ENCODE peak calls at places on chromosomes 16 and 17, in five cellular contexts. Z is natural killer cell, X is right atrium auricular region, V is right lobe of liver, P is A549. D is an unnamed sample.

GRCh38 chr16:76837872-76838271 is 353.1 kb upstream of the MON1B start:
- DNase-seq in P (no peak), V (no peak), Z (no peak), X (no peak), D (no peak)

GRCh38 chr17:19386974-19387920 is at the start of gene MFAP4:
- DNase-seq in P (no peak), X (peak), Z (no peak), V (no peak), D (no peak)

GRCh38 chr17:3894927-3895343 is 2.1 kb upstream of the CAMKK1 start:
- DNase-seq in P (peak), V (no peak), Z (no peak), X (no peak), D (no peak)

GRCh38 chr16:79601092-79601977 is 798 bp upstream of the MAF start:
- DNase-seq in Z (peak), P (peak), V (peak), X (peak), D (peak)

GRCh38 chr16:10526962-10527361 is 53.4 kb downstream of the EMP2 start:
- DNase-seq in X (no peak), P (no peak), V (no peak), Z (no peak), D (no peak)

GRCh38 chr16:13098536-13098935 is 197.1 kb downstream of the SHISA9 start:
- DNase-seq in V (no peak), X (no peak), P (no peak), Z (no peak), D (no peak)

GRCh38 chr16:84396537-84397008 is 28.2 kb downstream of the ATP2C2 start:
- DNase-seq in V (no peak), X (no peak), Z (no peak), P (peak), D (no peak)

GRCh38 chr16:17261197-17261858 is 209.4 kb downstream of the XYLT1 start:
- DNase-seq in Z (no peak), P (no peak), X (no peak), V (no peak), D (no peak)

GRCh38 chr16:59905628-59906027 is 1171.5 kb upstream of the GOT2 start:
- DNase-seq in Z (no peak), X (no peak), V (no peak), P (peak), D (no peak)

GRCh38 chr16:14249291-14250032 is 178.3 kb downstream of the MRTFB start:
- DNase-seq in Z (peak), V (no peak), P (peak), X (peak), D (peak)

GRCh38 chr17:14297161-14297851 is 3.6 kb upstream of the HS3ST3B1 start:
- DNase-seq in X (no peak), P (peak), V (peak), Z (peak), D (peak)
- TF ChIP-seq CTCF in X (peak), P (peak), V (peak), Z (no peak), D (peak)

GRCh38 chr17:73249700-73250099 is 12.0 kb downstream of the CPSF4L start:
- DNase-seq in Z (no peak), X (no peak), P (no peak), V (no peak), D (no peak)

GRCh38 chr17:73248532-73248931 is 13.1 kb downstream of the CPSF4L start:
- DNase-seq in V (no peak), P (no peak), Z (no peak), X (no peak), D (no peak)

GRCh38 chr17:73251871-73252270 is 9.8 kb downstream of the CPSF4L start:
- DNase-seq in X (no peak), V (no peak), Z (no peak), P (no peak), D (no peak)

GRCh38 chr17:73250851-73251640 is 10.6 kb downstream of the CPSF4L start:
- DNase-seq in X (no peak), V (no peak), Z (no peak), P (no peak), D (no peak)

DNA sequence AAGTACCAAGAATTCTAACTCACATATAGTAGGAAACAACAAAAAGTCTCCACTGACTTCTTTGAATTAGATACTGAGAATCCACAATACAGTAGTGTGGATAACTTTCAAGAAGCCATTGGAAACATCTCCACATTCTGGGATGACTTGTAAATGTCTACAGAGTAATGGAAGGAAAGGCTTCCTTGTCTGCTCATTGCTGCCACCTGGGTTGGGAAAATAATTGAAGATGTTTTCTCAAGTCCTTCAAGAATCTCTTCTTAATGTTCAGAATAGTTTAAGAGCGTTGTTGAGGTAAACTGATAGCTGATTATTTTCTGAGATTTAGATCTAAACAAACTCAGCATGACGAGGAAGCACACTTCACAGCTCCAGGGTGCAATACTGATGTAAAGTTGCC is 14.0 kb downstream of the CPSF4L start:
- DNase-seq in X (no peak), V (no peak), Z (no peak), P (peak), D (no peak)
- TF ChIP-seq CTCF in X (no peak), V (peak), Z (no peak), P (peak), D (no peak)

GRCh38 chr17:79164408-79164807 is 89.8 kb downstream of the ENGASE start:
- DNase-seq in V (no peak), P (no peak), X (no peak), Z (no peak), D (no peak)
- TF ChIP-seq CTCF in V (no peak), P (no peak), X (no peak), Z (no peak), D (no peak)

GRCh38 chr16:6360641-6361040 is 972.0 kb upstream of the RBFOX1 start:
- DNase-seq in V (no peak), Z (no peak), X (no peak), P (no peak), D (no peak)
- TF ChIP-seq CTCF in V (no peak), Z (no peak), X (no peak), P (no peak), D (peak)

GRCh38 chr17:29595107-29595942 is 2.4 kb downstream of the ANKRD13B start:
- DNase-seq in P (no peak), V (no peak), Z (no peak), X (no peak), D (no peak)

GRCh38 chr17:29592850-29593545 is at the start of gene ANKRD13B:
- DNase-seq in X (no peak), V (no peak), P (peak), Z (no peak), D (no peak)

GRCh38 chr17:29593546-29594440 is 861 bp downstream of the ANKRD13B start:
- DNase-seq in P (peak), V (no peak), Z (no peak), X (no peak), D (no peak)

GRCh38 chr17:29595943-29596774 is 3.2 kb downstream of the ANKRD13B start:
- DNase-seq in Z (no peak), V (no peak), P (no peak), X (no peak), D (no peak)

DNA sequence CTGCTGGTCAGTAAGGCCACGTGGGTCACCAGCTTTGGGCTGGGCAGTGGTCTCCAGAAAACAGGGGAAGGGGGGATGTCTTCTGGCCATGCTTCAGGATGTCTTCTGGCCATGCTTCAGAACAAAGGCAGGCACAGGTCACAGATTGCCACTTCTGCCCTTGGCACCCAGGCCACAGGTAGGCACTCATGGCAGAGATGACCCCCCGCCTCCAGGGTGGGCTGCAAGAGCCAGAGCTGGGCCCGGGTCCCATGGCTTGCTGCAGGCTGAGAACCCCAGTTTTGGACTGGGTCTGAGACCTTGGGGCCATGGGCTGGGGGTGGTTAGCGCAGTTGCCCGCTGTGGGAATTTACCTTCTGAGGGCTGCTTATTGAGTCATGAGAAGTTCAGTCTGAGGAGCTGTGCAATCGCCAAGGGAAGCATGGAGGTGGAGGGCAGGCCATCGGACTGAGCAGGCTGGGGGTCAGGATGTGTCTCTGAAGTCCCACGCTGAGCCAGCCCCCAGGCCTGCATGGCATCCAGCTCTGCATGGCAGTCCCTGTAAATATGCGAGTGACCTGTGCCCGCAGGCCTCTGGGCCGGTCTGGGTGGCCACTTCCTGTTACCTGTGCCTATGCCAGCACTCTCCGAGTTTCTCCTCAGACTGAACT is 1.6 kb downstream of the ANKRD13B start:
- DNase-seq in V (no peak), X (no peak), Z (no peak), P (no peak), D (no peak)
- TF ChIP-seq CTCF in V (no peak), X (no peak), Z (no peak), P (no peak), D (no peak)

DNA sequence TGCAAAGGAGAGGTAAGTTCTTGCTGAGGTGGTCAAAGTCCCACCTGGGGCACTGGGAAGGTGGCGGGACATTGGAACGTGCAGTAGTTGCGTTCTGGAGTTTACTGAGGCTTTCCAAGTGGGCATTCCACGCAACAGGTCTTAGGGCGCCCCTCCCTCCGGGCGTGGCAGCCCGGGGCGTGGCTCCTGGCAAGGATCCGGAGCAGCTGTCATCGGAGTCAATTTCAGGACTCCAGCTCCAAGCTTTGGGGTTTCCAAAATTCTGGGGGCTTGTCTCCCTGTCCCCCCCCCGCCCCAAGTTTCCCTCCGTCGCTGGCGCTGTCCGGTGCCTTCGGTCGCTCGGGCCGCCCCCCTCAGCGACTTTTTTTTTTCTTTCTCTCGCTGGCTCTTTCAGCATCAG is 43.1 kb upstream of the AMZ2 start:
- DNase-seq in X (no peak), V (no peak), Z (no peak), P (no peak), D (no peak)
- TF ChIP-seq CTCF in X (no peak), V (no peak), Z (no peak), P (no peak), D (no peak)

GRCh38 chr17:17784599-17785264 is 52.1 kb downstream of the SREBF1 start:
- DNase-seq in V (no peak), Z (no peak), P (peak), X (no peak), D (no peak)
- TF ChIP-seq CTCF in V (no peak), Z (no peak), P (no peak), X (no peak), D (peak)

GRCh38 chr17:17985555-17985954 is 12.9 kb downstream of the DRC3 start:
- DNase-seq in V (no peak), Z (no peak), P (peak), X (no peak), D (no peak)
- TF ChIP-seq CTCF in V (peak), Z (no peak), P (peak), X (no peak), D (no peak)